ENCODE peak calls at places on chromosomes 3 and 15, in seven cellular contexts. One of them, this sample, is unnamed. For H3K9me3, the result is how much of the 10 kb centered on the place peaks cover.

GRCh38 chr3:165805834-165806561 is 31.2 kb downstream of the BCHE start:
- DNase-seq in RWPE2: no peak
- DNase-seq in esophagus muscularis mucosa: no peak
- DNase-seq in CD4-positive, alpha-beta memory T cell: no peak
- DNase-seq in right cardiac atrium: no peak
- DNase-seq in CD4-positive, alpha-beta T cell: no peak
- DNase-seq in aorta: no peak
- DNase-seq in this sample: no peak

GRCh38 chr3:25424238-25425013 is 3.6 kb upstream of the RARB start:
- DNase-seq in aorta: no peak
- DNase-seq in RWPE2: no peak
- DNase-seq in esophagus muscularis mucosa: no peak
- DNase-seq in CD4-positive, alpha-beta memory T cell: no peak
- DNase-seq in CD4-positive, alpha-beta T cell: no peak
- DNase-seq in right cardiac atrium: no peak
- DNase-seq in this sample: no peak

GRCh38 chr3:71466483-71466882 is 117.0 kb downstream of the FOXP1 start:
- DNase-seq in CD4-positive, alpha-beta memory T cell: no peak
- DNase-seq in esophagus muscularis mucosa: peak
- DNase-seq in CD4-positive, alpha-beta T cell: no peak
- DNase-seq in aorta: no peak
- DNase-seq in right cardiac atrium: peak
- DNase-seq in RWPE2: peak
- DNase-seq in this sample: no peak

GRCh38 chr15:95416576-95416975 is 913.9 kb upstream of the NR2F2 start:
- DNase-seq in aorta: no peak
- DNase-seq in esophagus muscularis mucosa: no peak
- DNase-seq in right cardiac atrium: no peak
- DNase-seq in CD4-positive, alpha-beta memory T cell: no peak
- DNase-seq in CD4-positive, alpha-beta T cell: no peak
- DNase-seq in RWPE2: no peak
- DNase-seq in this sample: no peak

GRCh38 chr15:64105113-64105704 is 9.4 kb downstream of the SNX1 start:
- DNase-seq in RWPE2: no peak
- DNase-seq in right cardiac atrium: no peak
- DNase-seq in aorta: no peak
- DNase-seq in CD4-positive, alpha-beta T cell: no peak
- DNase-seq in esophagus muscularis mucosa: no peak
- DNase-seq in CD4-positive, alpha-beta memory T cell: no peak
- DNase-seq in this sample: no peak

GRCh38 chr15:38690737-38691332 is 126.2 kb upstream of the RASGRP1 start:
- DNase-seq in esophagus muscularis mucosa: no peak
- DNase-seq in CD4-positive, alpha-beta T cell: peak
- DNase-seq in aorta: peak
- DNase-seq in right cardiac atrium: peak
- DNase-seq in RWPE2: no peak
- DNase-seq in CD4-positive, alpha-beta memory T cell: peak
- DNase-seq in this sample: peak

GRCh38 chr3:157408499-157409149 is 28.0 kb upstream of the PTX3 start:
- DNase-seq in aorta: no peak
- DNase-seq in right cardiac atrium: no peak
- DNase-seq in RWPE2: no peak
- DNase-seq in CD4-positive, alpha-beta T cell: no peak
- DNase-seq in esophagus muscularis mucosa: no peak
- DNase-seq in CD4-positive, alpha-beta memory T cell: no peak
- DNase-seq in this sample: no peak

GRCh38 chr3:112448939-112449338 is 50.3 kb downstream of the BTLA start:
- DNase-seq in aorta: no peak
- DNase-seq in RWPE2: no peak
- DNase-seq in esophagus muscularis mucosa: no peak
- DNase-seq in right cardiac atrium: no peak
- DNase-seq in CD4-positive, alpha-beta T cell: no peak
- DNase-seq in CD4-positive, alpha-beta memory T cell: no peak
- DNase-seq in this sample: no peak

GRCh38 chr3:184619348-184619747 is 57.8 kb downstream of the EPHB3 start:
- DNase-seq in CD4-positive, alpha-beta memory T cell: no peak
- DNase-seq in RWPE2: no peak
- DNase-seq in aorta: no peak
- DNase-seq in esophagus muscularis mucosa: no peak
- DNase-seq in right cardiac atrium: no peak
- DNase-seq in CD4-positive, alpha-beta T cell: no peak
- DNase-seq in this sample: no peak

GRCh38 chr3:127644641-127645040 is 15.7 kb downstream of the PODXL2 start:
- DNase-seq in right cardiac atrium: no peak
- DNase-seq in CD4-positive, alpha-beta memory T cell: no peak
- DNase-seq in RWPE2: no peak
- DNase-seq in aorta: peak
- DNase-seq in CD4-positive, alpha-beta T cell: no peak
- DNase-seq in esophagus muscularis mucosa: no peak
- DNase-seq in this sample: no peak

GRCh38 chr3:133188996-133189395 is 150.8 kb downstream of the TMEM108 start:
- DNase-seq in CD4-positive, alpha-beta T cell: no peak
- DNase-seq in right cardiac atrium: peak
- DNase-seq in CD4-positive, alpha-beta memory T cell: no peak
- DNase-seq in esophagus muscularis mucosa: no peak
- DNase-seq in RWPE2: no peak
- DNase-seq in aorta: no peak
- DNase-seq in this sample: no peak

GRCh38 chr3:72728958-72729467 is 119.2 kb downstream of the SHQ1 start:
- DNase-seq in RWPE2: no peak
- DNase-seq in CD4-positive, alpha-beta T cell: no peak
- DNase-seq in aorta: no peak
- DNase-seq in esophagus muscularis mucosa: no peak
- DNase-seq in CD4-positive, alpha-beta memory T cell: no peak
- DNase-seq in right cardiac atrium: no peak
- DNase-seq in this sample: no peak

GRCh38 chr3:176428552-176428951 is 768.7 kb downstream of the TBL1XR1 start:
- DNase-seq in CD4-positive, alpha-beta T cell: no peak
- DNase-seq in esophagus muscularis mucosa: no peak
- DNase-seq in CD4-positive, alpha-beta memory T cell: no peak
- DNase-seq in RWPE2: no peak
- DNase-seq in aorta: no peak
- DNase-seq in right cardiac atrium: no peak
- DNase-seq in this sample: no peak

GRCh38 chr3:133742351-133743091 is 3.7 kb upstream of the TF start:
- DNase-seq in aorta: no peak
- DNase-seq in CD4-positive, alpha-beta T cell: no peak
- DNase-seq in esophagus muscularis mucosa: no peak
- DNase-seq in CD4-positive, alpha-beta memory T cell: no peak
- DNase-seq in RWPE2: no peak
- DNase-seq in right cardiac atrium: no peak
- DNase-seq in this sample: no peak

GRCh38 chr3:161489390-161489789 is 7.2 kb upstream of the OTOL1 start:
- DNase-seq in RWPE2: no peak
- DNase-seq in esophagus muscularis mucosa: no peak
- DNase-seq in aorta: no peak
- DNase-seq in right cardiac atrium: no peak
- DNase-seq in CD4-positive, alpha-beta T cell: no peak
- DNase-seq in CD4-positive, alpha-beta memory T cell: no peak
- DNase-seq in this sample: no peak

GRCh38 chr3:24220859-24221657 is 273.6 kb downstream of the THRB start:
- DNase-seq in right cardiac atrium: peak
- DNase-seq in aorta: peak
- DNase-seq in esophagus muscularis mucosa: peak
- DNase-seq in CD4-positive, alpha-beta memory T cell: no peak
- DNase-seq in RWPE2: peak
- DNase-seq in CD4-positive, alpha-beta T cell: no peak
- DNase-seq in this sample: no peak

GRCh38 chr3:181362378-181362777 is 349.3 kb upstream of the SOX2 start:
- DNase-seq in esophagus muscularis mucosa: no peak
- DNase-seq in right cardiac atrium: no peak
- DNase-seq in CD4-positive, alpha-beta memory T cell: no peak
- DNase-seq in RWPE2: no peak
- DNase-seq in aorta: no peak
- DNase-seq in CD4-positive, alpha-beta T cell: no peak
- DNase-seq in this sample: no peak

GRCh38 chr3:119311191-119311925 is 17.2 kb downstream of the ARHGAP31 start:
- DNase-seq in esophagus muscularis mucosa: peak
- DNase-seq in CD4-positive, alpha-beta memory T cell: no peak
- DNase-seq in right cardiac atrium: no peak
- DNase-seq in RWPE2: no peak
- DNase-seq in CD4-positive, alpha-beta T cell: no peak
- DNase-seq in aorta: no peak
- DNase-seq in this sample: no peak

GRCh38 chr3:64977308-64978100 is 289.7 kb upstream of the ADAMTS9 start:
- DNase-seq in right cardiac atrium: no peak
- DNase-seq in esophagus muscularis mucosa: no peak
- DNase-seq in aorta: no peak
- DNase-seq in RWPE2: no peak
- DNase-seq in CD4-positive, alpha-beta T cell: no peak
- DNase-seq in CD4-positive, alpha-beta memory T cell: no peak
- DNase-seq in this sample: no peak

GRCh38 chr3:144380832-144381231 is 409.2 kb downstream of the DIPK2A start:
- DNase-seq in CD4-positive, alpha-beta T cell: no peak
- DNase-seq in aorta: no peak
- DNase-seq in esophagus muscularis mucosa: no peak
- DNase-seq in CD4-positive, alpha-beta memory T cell: no peak
- DNase-seq in right cardiac atrium: no peak
- DNase-seq in RWPE2: no peak
- DNase-seq in this sample: no peak

GRCh38 chr3:71395927-71396695 is 187.4 kb downstream of the FOXP1 start:
- DNase-seq in esophagus muscularis mucosa: no peak
- DNase-seq in CD4-positive, alpha-beta memory T cell: no peak
- DNase-seq in aorta: no peak
- DNase-seq in CD4-positive, alpha-beta T cell: no peak
- DNase-seq in RWPE2: no peak
- DNase-seq in right cardiac atrium: no peak
- DNase-seq in this sample: no peak

GRCh38 chr15:62264196-62264595 is 99.1 kb upstream of the C2CD4B start:
- DNase-seq in RWPE2: no peak
- DNase-seq in CD4-positive, alpha-beta T cell: no peak
- DNase-seq in aorta: no peak
- DNase-seq in esophagus muscularis mucosa: peak
- DNase-seq in CD4-positive, alpha-beta memory T cell: no peak
- DNase-seq in right cardiac atrium: no peak
- DNase-seq in this sample: no peak
- H3K9me3 ChIP-seq in RWPE2: under half
- H3K9me3 ChIP-seq in CD4-positive, alpha-beta T cell: under half
- H3K9me3 ChIP-seq in aorta: under half
- H3K9me3 ChIP-seq in esophagus muscularis mucosa: under half
- H3K9me3 ChIP-seq in CD4-positive, alpha-beta memory T cell: under half
- H3K9me3 ChIP-seq in right cardiac atrium: under half
- H3K9me3 ChIP-seq in this sample: under half

GRCh38 chr3:8606666-8607065 is 37.9 kb downstream of the SSUH2 start:
- DNase-seq in CD4-positive, alpha-beta T cell: no peak
- DNase-seq in RWPE2: no peak
- DNase-seq in CD4-positive, alpha-beta memory T cell: no peak
- DNase-seq in esophagus muscularis mucosa: no peak
- DNase-seq in right cardiac atrium: no peak
- DNase-seq in aorta: no peak
- DNase-seq in this sample: no peak

GRCh38 chr3:8604988-8605387 is 39.6 kb downstream of the SSUH2 start:
- DNase-seq in right cardiac atrium: no peak
- DNase-seq in esophagus muscularis mucosa: no peak
- DNase-seq in CD4-positive, alpha-beta memory T cell: no peak
- DNase-seq in RWPE2: no peak
- DNase-seq in CD4-positive, alpha-beta T cell: no peak
- DNase-seq in aorta: no peak
- DNase-seq in this sample: no peak

GRCh38 chr3:8608791-8609171 is 35.8 kb downstream of the SSUH2 start:
- DNase-seq in esophagus muscularis mucosa: no peak
- DNase-seq in right cardiac atrium: no peak
- DNase-seq in RWPE2: no peak
- DNase-seq in CD4-positive, alpha-beta memory T cell: no peak
- DNase-seq in CD4-positive, alpha-beta T cell: no peak
- DNase-seq in aorta: no peak
- DNase-seq in this sample: no peak

GRCh38 chr3:8608041-8608790 is 36.4 kb downstream of the SSUH2 start:
- DNase-seq in aorta: no peak
- DNase-seq in RWPE2: no peak
- DNase-seq in right cardiac atrium: no peak
- DNase-seq in CD4-positive, alpha-beta memory T cell: no peak
- DNase-seq in esophagus muscularis mucosa: no peak
- DNase-seq in CD4-positive, alpha-beta T cell: no peak
- DNase-seq in this sample: no peak

GRCh38 chr3:8607285-8608040 is 37.1 kb downstream of the SSUH2 start:
- DNase-seq in esophagus muscularis mucosa: no peak
- DNase-seq in CD4-positive, alpha-beta T cell: no peak
- DNase-seq in right cardiac atrium: peak
- DNase-seq in RWPE2: no peak
- DNase-seq in aorta: no peak
- DNase-seq in CD4-positive, alpha-beta memory T cell: no peak
- DNase-seq in this sample: no peak
- H3K9me3 ChIP-seq in esophagus muscularis mucosa: under half
- H3K9me3 ChIP-seq in CD4-positive, alpha-beta T cell: under half
- H3K9me3 ChIP-seq in right cardiac atrium: under half
- H3K9me3 ChIP-seq in RWPE2: under half
- H3K9me3 ChIP-seq in aorta: under half
- H3K9me3 ChIP-seq in CD4-positive, alpha-beta memory T cell: under half
- H3K9me3 ChIP-seq in this sample: under half

GRCh38 chr3:130609580-130609979 is 92.6 kb downstream of the COL6A6 start:
- DNase-seq in CD4-positive, alpha-beta T cell: no peak
- DNase-seq in esophagus muscularis mucosa: no peak
- DNase-seq in RWPE2: no peak
- DNase-seq in right cardiac atrium: no peak
- DNase-seq in CD4-positive, alpha-beta memory T cell: no peak
- DNase-seq in aorta: no peak
- DNase-seq in this sample: no peak

GRCh38 chr3:130607553-130608154 is 90.7 kb downstream of the COL6A6 start:
- DNase-seq in aorta: no peak
- DNase-seq in CD4-positive, alpha-beta T cell: no peak
- DNase-seq in CD4-positive, alpha-beta memory T cell: no peak
- DNase-seq in RWPE2: no peak
- DNase-seq in right cardiac atrium: no peak
- DNase-seq in esophagus muscularis mucosa: no peak
- DNase-seq in this sample: no peak

GRCh38 chr3:130604806-130605205 is 87.8 kb downstream of the COL6A6 start:
- DNase-seq in aorta: no peak
- DNase-seq in CD4-positive, alpha-beta memory T cell: no peak
- DNase-seq in CD4-positive, alpha-beta T cell: no peak
- DNase-seq in esophagus muscularis mucosa: no peak
- DNase-seq in RWPE2: no peak
- DNase-seq in right cardiac atrium: no peak
- DNase-seq in this sample: no peak

GRCh38 chr3:130609166-130609574 is 92.2 kb downstream of the COL6A6 start:
- DNase-seq in esophagus muscularis mucosa: no peak
- DNase-seq in CD4-positive, alpha-beta T cell: no peak
- DNase-seq in RWPE2: no peak
- DNase-seq in right cardiac atrium: peak
- DNase-seq in aorta: no peak
- DNase-seq in CD4-positive, alpha-beta memory T cell: no peak
- DNase-seq in this sample: no peak
- H3K9me3 ChIP-seq in esophagus muscularis mucosa: under half
- H3K9me3 ChIP-seq in CD4-positive, alpha-beta T cell: under half
- H3K9me3 ChIP-seq in RWPE2: under half
- H3K9me3 ChIP-seq in right cardiac atrium: under half
- H3K9me3 ChIP-seq in aorta: under half
- H3K9me3 ChIP-seq in CD4-positive, alpha-beta memory T cell: under half
- H3K9me3 ChIP-seq in this sample: under half

DNA sequence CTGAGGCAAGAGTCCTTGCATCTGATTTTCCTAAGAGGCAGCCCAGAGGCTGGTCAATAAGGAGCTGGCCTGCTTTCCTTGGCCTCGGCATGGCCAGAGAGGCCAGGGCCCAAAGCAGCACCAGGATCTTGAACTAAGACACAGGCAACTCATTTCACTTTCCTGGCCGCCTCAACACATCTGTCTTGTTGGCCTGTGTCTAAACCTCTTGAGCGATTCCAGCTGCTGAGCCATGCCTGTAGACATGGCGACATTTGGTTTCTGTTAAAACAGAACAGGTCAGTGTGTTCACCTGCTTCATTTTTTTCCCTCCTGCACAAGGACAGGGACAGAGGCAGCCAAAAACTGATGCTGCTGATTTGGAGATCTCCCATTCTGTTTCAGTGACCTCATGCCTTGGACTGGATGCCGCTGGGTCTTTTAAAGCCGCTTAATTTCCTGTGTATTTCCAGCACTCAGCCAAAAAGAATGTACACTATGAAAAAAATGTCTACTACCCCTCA is 266.6 kb upstream of the ICE2 start:
- DNase-seq in CD4-positive, alpha-beta T cell: no peak
- DNase-seq in esophagus muscularis mucosa: peak
- DNase-seq in RWPE2: no peak
- DNase-seq in CD4-positive, alpha-beta memory T cell: no peak
- DNase-seq in right cardiac atrium: peak
- DNase-seq in aorta: no peak
- DNase-seq in this sample: no peak
- H3K9me3 ChIP-seq in CD4-positive, alpha-beta T cell: under half
- H3K9me3 ChIP-seq in esophagus muscularis mucosa: under half
- H3K9me3 ChIP-seq in RWPE2: under half
- H3K9me3 ChIP-seq in CD4-positive, alpha-beta memory T cell: under half
- H3K9me3 ChIP-seq in right cardiac atrium: under half
- H3K9me3 ChIP-seq in aorta: under half
- H3K9me3 ChIP-seq in this sample: under half

This sample was measured in T-helper 17 cell.